ENCODE peak calls at places on chromosomes 12 and 14, in four cellular contexts. S, X, Z and M are unnamed samples.

GRCh38 chr14:98564006-98564405 is 708.0 kb downstream of the BCL11B start:
- DNase-seq in S (no peak), X (no peak), Z (no peak), M (no peak)

GRCh38 chr14:104542871-104543830 is 36.4 kb upstream of the C14orf180 start:
- DNase-seq in X (no peak), Z (no peak), S (no peak), M (no peak)

GRCh38 chr14:23547924-23548323 is 3.6 kb downstream of the ZFHX2 start:
- DNase-seq in X (no peak), S (no peak), Z (no peak), M (no peak)

GRCh38 chr12:120784804-120785203 is 59.2 kb downstream of the ACADS start:
- DNase-seq in Z (no peak), X (no peak), S (no peak), M (no peak)

GRCh38 chr14:63155511-63156189 is 48.6 kb upstream of the RHOJ start:
- DNase-seq in S (no peak), Z (no peak), X (no peak), M (no peak)

GRCh38 chr12:117526756-117527479 is 165.5 kb upstream of the NOS1 start:
- DNase-seq in S (no peak), X (no peak), Z (no peak), M (no peak)

GRCh38 chr14:97218713-97219355 is 421.7 kb downstream of the VRK1 start:
- DNase-seq in X (no peak), S (no peak), Z (no peak), M (no peak)

GRCh38 chr14:71908141-71908540 is 24.1 kb upstream of the RGS6 start:
- DNase-seq in S (no peak), Z (no peak), X (no peak), M (no peak)

GRCh38 chr12:124551268-124552144 is 15.9 kb downstream of the NCOR2 start:
- DNase-seq in S (no peak), X (no peak), Z (no peak), M (no peak)

GRCh38 chr14:81400202-81400678 is at the start of gene STON2:
- DNase-seq in X (no peak), S (peak), Z (no peak), M (no peak)

GRCh38 chr12:127280393-127281275 is 986.3 kb upstream of the TMEM132C start:
- DNase-seq in X (no peak), Z (no peak), S (peak), M (peak)

GRCh38 chr14:71711619-71712018 is 220.6 kb upstream of the RGS6 start:
- DNase-seq in S (no peak), Z (no peak), X (no peak), M (no peak)

GRCh38 chr12:132239796-132240668 is 89.4 kb downstream of the GALNT9 start:
- DNase-seq in X (no peak), S (no peak), Z (no peak), M (no peak)

GRCh38 chr12:88057994-88058718 is 29.0 kb upstream of the C12orf50 start:
- DNase-seq in Z (no peak), X (no peak), S (no peak), M (no peak)

GRCh38 chr14:42855159-42855558 is 1248.5 kb downstream of the LRFN5 start:
- DNase-seq in X (no peak), S (no peak), Z (no peak), M (no peak)

GRCh38 chr12:51868821-51869489 is 18.9 kb upstream of the ANKRD33 start:
- DNase-seq in S (no peak), X (no peak), Z (no peak), M (no peak)

GRCh38 chr14:45201908-45202307 is 51.1 kb downstream of the MIS18BP1 start:
- DNase-seq in X (no peak), Z (no peak), S (no peak), M (no peak)

GRCh38 chr14:23159516-23159915 is 23.9 kb downstream of the SLC7A8 start:
- DNase-seq in S (no peak), X (no peak), Z (no peak), M (no peak)

GRCh38 chr12:92503977-92504966 is 198.5 kb upstream of the PLEKHG7 start:
- DNase-seq in S (no peak), X (no peak), Z (no peak), M (no peak)

GRCh38 chr14:24673534-24674203 is 39.7 kb upstream of the GZMB start:
- DNase-seq in S (no peak), X (no peak), Z (peak), M (no peak)

GRCh38 chr12:24991209-24992049 is 42.5 kb upstream of the BCAT1 start:
- DNase-seq in Z (peak), X (peak), S (peak), M (peak)

GRCh38 chr12:65443038-65443437 is 164.6 kb downstream of the MSRB3 start:
- DNase-seq in Z (no peak), X (no peak), S (no peak), M (no peak)

GRCh38 chr14:97841762-97842161 is 1044.6 kb downstream of the VRK1 start:
- DNase-seq in S (no peak), X (no peak), Z (no peak), M (no peak)

GRCh38 chr12:110670161-110670701 is 18.7 kb downstream of the HVCN1 start:
- DNase-seq in S (no peak), Z (peak), X (no peak), M (no peak)

GRCh38 chr12:116939734-116940133 is 29.0 kb downstream of the FBXW8 start:
- DNase-seq in X (no peak), Z (no peak), S (no peak), M (no peak)

GRCh38 chr14:76752744-76753143 is 8.5 kb upstream of the VASH1 start:
- DNase-seq in X (no peak), Z (no peak), S (no peak), M (no peak)

GRCh38 chr12:84038241-84038640 is 874.4 kb downstream of the SLC6A15 start:
- DNase-seq in Z (no peak), S (no peak), X (no peak), M (no peak)

GRCh38 chr14:61151276-61151675 is 129.9 kb downstream of the TMEM30B start:
- DNase-seq in Z (no peak), X (no peak), S (no peak), M (no peak)

GRCh38 chr12:53949631-53950440 is 4.9 kb upstream of the HOXC12 start:
- DNase-seq in Z (no peak), S (no peak), X (no peak), M (no peak)

GRCh38 chr12:25352078-25352918 is 101.6 kb upstream of the KRAS start:
- DNase-seq in S (no peak), X (no peak), Z (peak), M (no peak)

GRCh38 chr12:42957136-42957535 is 367.6 kb upstream of the PRICKLE1 start:
- DNase-seq in X (no peak), S (no peak), Z (no peak), M (no peak)

GRCh38 chr14:74852922-74853530 is 22.9 kb downstream of the PROX2 start:
- DNase-seq in X (no peak), S (no peak), Z (no peak), M (no peak)

GRCh38 chr14:42214981-42215491 is 608.4 kb downstream of the LRFN5 start:
- DNase-seq in S (no peak), Z (no peak), X (peak), M (no peak)

GRCh38 chr12:58833844-58834243 is 86.5 kb downstream of the LRIG3 start:
- DNase-seq in S (no peak), Z (no peak), X (no peak), M (no peak)

GRCh38 chr12:41653386-41654110 is 465.4 kb downstream of the PDZRN4 start:
- DNase-seq in X (no peak), Z (no peak), S (no peak), M (peak)

GRCh38 chr12:18810537-18811253 is 72.8 kb downstream of the CAPZA3 start:
- DNase-seq in Z (no peak), S (no peak), X (no peak), M (no peak)

GRCh38 chr14:87810711-87811110 is 182.3 kb downstream of the GALC start:
- DNase-seq in S (no peak), X (no peak), Z (no peak), M (no peak)

GRCh38 chr14:87813211-87813610 is 179.8 kb downstream of the GALC start:
- DNase-seq in Z (no peak), S (no peak), X (no peak), M (no peak)

GRCh38 chr14:87813691-87814090 is 179.3 kb downstream of the GALC start:
- DNase-seq in S (no peak), Z (no peak), X (no peak), M (no peak)

GRCh38 chr14:87815121-87815520 is 177.9 kb downstream of the GALC start:
- DNase-seq in S (no peak), Z (no peak), X (no peak), M (no peak)

GRCh38 chr14:87811246-87811645 is 181.7 kb downstream of the GALC start:
- DNase-seq in X (no peak), Z (no peak), S (no peak), M (no peak)
- TF ChIP-seq REST in X (no peak), Z (no peak), S (no peak), M (no peak)

DNA sequence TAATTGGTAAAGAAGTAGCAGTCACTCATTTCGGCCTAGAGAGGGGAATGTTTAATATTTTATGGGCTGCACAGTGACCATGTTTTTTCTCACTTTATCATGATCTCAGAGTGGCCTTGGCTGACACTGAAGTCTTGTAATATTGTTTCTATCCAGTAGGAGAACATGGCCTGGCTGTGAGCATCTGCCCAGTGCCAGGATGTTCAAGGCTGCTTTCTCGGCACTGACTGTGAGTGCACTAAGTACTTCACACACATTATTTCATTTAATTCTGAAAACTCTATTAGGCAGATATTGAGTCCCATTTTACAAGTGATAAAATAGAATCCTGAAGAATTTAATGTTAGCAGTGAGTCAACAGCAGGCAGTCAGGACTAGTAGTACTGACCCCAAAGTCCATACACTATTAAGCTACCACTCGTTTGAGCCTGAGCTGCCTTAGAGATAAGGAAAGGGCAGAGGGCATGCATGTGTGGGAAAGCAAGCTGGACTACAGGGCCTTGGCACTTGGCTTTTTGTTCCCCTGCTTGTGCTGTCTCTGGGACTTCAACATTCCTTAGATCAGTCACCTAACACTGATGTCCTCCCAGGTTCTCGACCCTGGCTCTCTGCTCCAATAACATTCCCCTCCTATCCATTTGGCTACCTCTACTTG is 42.2 kb upstream of the APPL2 start:
- DNase-seq in Z (no peak), X (no peak), S (no peak), M (no peak)
- TF ChIP-seq CTCF in Z (no peak), X (peak), S (peak), M (no peak)

DNA sequence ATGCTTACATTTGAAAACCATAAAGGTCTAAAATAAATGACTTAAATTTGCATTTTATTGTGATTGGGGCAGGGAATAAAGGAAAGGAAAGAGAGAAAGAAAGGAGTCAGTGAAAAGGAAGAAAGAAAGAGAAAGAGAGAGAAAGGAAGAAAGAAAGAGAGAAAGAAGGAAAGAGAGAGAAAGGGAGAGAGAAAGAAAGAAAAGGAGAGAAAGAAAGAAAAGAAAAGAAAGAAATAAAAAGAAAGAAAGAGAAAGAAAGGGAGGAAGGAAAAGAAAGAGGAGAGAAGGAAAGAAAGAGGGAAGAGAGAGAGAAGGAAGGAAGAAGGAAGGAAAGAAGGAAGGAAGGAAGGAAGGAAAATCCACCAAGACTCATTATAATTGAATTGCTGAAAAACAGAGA is 222.8 kb downstream of the RMST start:
- DNase-seq in S (no peak), X (no peak), Z (no peak), M (no peak)
- TF ChIP-seq REST in S (no peak), X (no peak), Z (no peak), M (no peak)

GRCh38 chr14:103507751-103508150 is 14.9 kb downstream of the CKB start:
- DNase-seq in X (no peak), S (no peak), Z (no peak), M (no peak)
- TF ChIP-seq CTCF in X (no peak), S (no peak), Z (no peak), M (no peak)

DNA sequence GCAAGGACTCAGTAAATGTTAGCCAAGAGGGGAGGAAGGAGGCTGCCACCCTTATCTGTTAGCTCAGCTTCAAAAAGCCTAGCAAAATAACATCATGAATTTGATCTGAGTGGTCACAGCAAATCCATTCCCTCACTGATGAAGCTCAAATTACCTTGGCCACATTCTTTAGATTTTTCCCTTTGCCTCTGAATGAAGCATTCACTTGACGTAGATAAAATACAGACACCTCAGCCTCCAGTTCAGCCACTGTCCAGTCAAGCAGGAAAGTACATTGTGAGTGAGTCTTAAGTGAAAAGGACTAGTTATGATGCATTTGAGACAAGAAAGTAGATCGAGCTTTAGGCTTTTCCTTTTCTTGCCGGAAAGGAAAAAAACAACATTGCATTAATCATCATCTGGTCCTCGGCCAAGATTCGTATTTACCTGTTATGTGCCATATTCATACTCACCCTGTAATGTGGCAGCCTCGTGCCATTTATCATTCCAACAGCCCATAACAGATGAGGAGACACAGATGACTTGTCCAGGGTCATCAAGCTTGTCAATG is 146.5 kb downstream of the ETV6 start:
- DNase-seq in S (peak), Z (no peak), X (peak), M (no peak)
- TF ChIP-seq REST in S (no peak), Z (no peak), X (no peak), M (no peak)

GRCh38 chr14:94342334-94342934 is 19.3 kb upstream of the SERPINA6 start:
- DNase-seq in X (peak), S (peak), Z (no peak), M (peak)
- TF ChIP-seq CTCF in X (no peak), S (no peak), Z (no peak), M (no peak)

GRCh38 chr12:57758566-57759359 is 3.9 kb downstream of the MARCHF9 start:
- DNase-seq in S (no peak), X (no peak), Z (no peak), M (no peak)

GRCh38 chr12:57761391-57761998 is 5.4 kb downstream of the CYP27B1 start:
- DNase-seq in Z (no peak), S (no peak), X (no peak), M (no peak)

GRCh38 chr12:57759360-57759980 is 4.6 kb downstream of the MARCHF9 start:
- DNase-seq in Z (no peak), S (no peak), X (no peak), M (no peak)

GRCh38 chr12:57762463-57762862 is 4.4 kb downstream of the CYP27B1 start:
- DNase-seq in S (no peak), X (no peak), Z (no peak), M (no peak)

DNA sequence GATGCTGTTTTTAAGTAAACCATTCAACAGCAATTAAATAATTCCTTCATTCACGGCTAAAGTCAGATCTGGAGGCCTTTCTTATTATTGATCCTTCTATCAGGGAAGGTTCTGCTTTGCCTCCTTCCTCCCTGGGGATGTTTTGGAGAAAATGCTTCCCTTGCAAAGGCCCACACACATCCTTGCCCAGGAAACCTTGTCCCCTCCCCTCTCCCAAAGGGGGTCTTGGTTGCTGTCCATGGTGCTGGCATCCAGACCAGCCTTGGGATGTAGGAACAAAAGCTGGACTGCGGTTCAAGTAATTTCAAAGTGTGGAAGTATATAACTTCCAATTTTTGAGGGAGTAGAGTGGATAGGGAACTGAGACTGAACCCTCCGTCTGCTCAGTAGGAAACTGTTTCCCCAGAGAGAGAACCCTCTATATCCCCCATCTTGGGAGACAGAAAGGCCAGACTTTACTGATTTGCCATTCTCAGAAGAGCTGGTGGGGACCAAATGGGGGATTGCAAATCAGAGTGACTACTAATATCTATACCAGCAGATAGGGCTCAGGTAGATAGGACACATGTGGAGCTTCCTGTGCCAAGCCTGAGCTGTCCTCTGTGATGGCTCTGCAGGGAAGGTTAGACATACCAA is 5.6 kb downstream of the MARCHF9 start:
- DNase-seq in X (no peak), Z (no peak), S (no peak), M (no peak)
- TF ChIP-seq REST in X (peak), Z (peak), S (no peak), M (peak)